ENCODE peak calls at places on chromosomes 11 and 22, in nine cellular contexts. R, X, S, E, I, B, L, C and O are unnamed samples.
A peak's percentile ranks its signal among the peaks of the same experiment; 100 is the strongest.

GRCh38 chr22:24112188-24112587 is 69.1 kb upstream of the SUSD2 start:
- DNase-seq in R (no peak), X (no peak), S (no peak), E (no peak), I (no peak), B (no peak), L (no peak), C (no peak), O (peak; percentile 4)

GRCh38 chr11:44224867-44225501 is 85.0 kb downstream of the ALX4 start:
- DNase-seq in R (no peak), X (no peak), S (no peak), E (no peak), I (no peak), B (no peak), L (no peak), C (no peak), O (no peak)

GRCh38 chr11:132318421-132319157 is 948.2 kb downstream of the NTM start:
- DNase-seq in R (no peak), X (peak; percentile 4), S (no peak), E (no peak), I (no peak), B (no peak), L (no peak), C (peak; percentile 79), O (peak; percentile 27)

GRCh38 chr22:23256986-23257888 is 76.9 kb downstream of the BCR start:
- DNase-seq in R (peak; percentile 74), X (peak; percentile 51), S (no peak), E (peak; percentile 74), I (peak; percentile 78), B (no peak), L (peak; percentile 83), C (no peak), O (peak; percentile 31)

GRCh38 chr22:25853501-25853900 is 111.5 kb downstream of the MYO18B start:
- DNase-seq in R (no peak), X (no peak), S (no peak), E (no peak), I (no peak), B (no peak), L (no peak), C (no peak), O (no peak)

GRCh38 chr11:61949169-61950034 is 749 bp upstream of the BEST1 start:
- DNase-seq in R (peak; percentile 83), X (peak; percentile 99), S (peak; percentile 88), E (peak; percentile 76), I (peak; percentile 80), B (peak; percentile 81), L (peak; percentile 88), C (peak; percentile 94), O (peak; percentile 74)

GRCh38 chr11:9680028-9680427 is 16.2 kb downstream of the SWAP70 start:
- DNase-seq in R (no peak), X (peak; percentile 5), S (no peak), E (no peak), I (no peak), B (no peak), L (no peak), C (peak; percentile 11), O (no peak)

GRCh38 chr11:28228196-28228595 is 120.0 kb downstream of the METTL15 start:
- DNase-seq in R (no peak), X (peak; percentile 43), S (no peak), E (no peak), I (no peak), B (no peak), L (no peak), C (no peak), O (peak; percentile 1)

GRCh38 chr22:39938509-39938908 is 21.7 kb upstream of the TMA7B start:
- DNase-seq in R (no peak), X (no peak), S (no peak), E (no peak), I (no peak), B (no peak), L (no peak), C (no peak), O (no peak)

GRCh38 chr11:32418836-32419235 is 16.5 kb downstream of the WT1 start:
- DNase-seq in R (no peak), X (no peak), S (no peak), E (no peak), I (no peak), B (no peak), L (no peak), C (no peak), O (no peak)

GRCh38 chr11:8913961-8914660 is 3.1 kb downstream of the AKIP1 start:
- DNase-seq in R (peak; percentile 25), X (peak; percentile 43), S (peak; percentile 78), E (no peak), I (peak; percentile 40), B (no peak), L (no peak), C (peak; percentile 36), O (peak; percentile 42)

GRCh38 chr11:59807047-59807446 is 3.5 kb downstream of the MRPL16 start:
- DNase-seq in R (no peak), X (no peak), S (no peak), E (no peak), I (no peak), B (no peak), L (no peak), C (no peak), O (no peak)

GRCh38 chr11:96341237-96342130 is 1.5 kb downstream of the MAML2 start:
- DNase-seq in R (peak; percentile 48), X (peak; percentile 70), S (peak; percentile 56), E (peak; percentile 43), I (peak; percentile 51), B (peak; percentile 83), L (peak; percentile 81), C (no peak), O (peak; percentile 26)

GRCh38 chr11:58788355-58789023 is 56.0 kb downstream of the GLYATL2 start:
- DNase-seq in R (peak; percentile 31), X (peak; percentile 38), S (peak; percentile 81), E (no peak), I (no peak), B (no peak), L (no peak), C (peak; percentile 27), O (peak; percentile 45)

GRCh38 chr22:19517171-19517500 is 7.1 kb downstream of the CLDN5 start:
- DNase-seq in R (no peak), X (no peak), S (no peak), E (no peak), I (no peak), B (no peak), L (no peak), C (no peak), O (no peak)

GRCh38 chr11:37687130-37687529 is 1089.1 kb upstream of the RAG2 start:
- DNase-seq in R (no peak), X (no peak), S (no peak), E (no peak), I (no peak), B (no peak), L (no peak), C (no peak), O (no peak)
- TF ChIP-seq CTCF in R (no peak), X (no peak), S (no peak), E (no peak), I (no peak), B (no peak), L (no peak), C (no peak), O (no peak)

GRCh38 chr11:4186464-4187054 is 92.0 kb downstream of the RRM1 start:
- DNase-seq in R (no peak), X (no peak), S (no peak), E (no peak), I (no peak), B (no peak), L (no peak), C (no peak), O (no peak)

GRCh38 chr11:4181780-4182721 is 87.5 kb downstream of the RRM1 start:
- DNase-seq in R (peak; percentile 30), X (peak; percentile 52), S (peak; percentile 77), E (no peak), I (peak; percentile 68), B (peak; percentile 77), L (no peak), C (peak; percentile 49), O (peak; percentile 50)

GRCh38 chr11:4185561-4185960 is 91.0 kb downstream of the RRM1 start:
- DNase-seq in R (no peak), X (no peak), S (no peak), E (no peak), I (no peak), B (no peak), L (no peak), C (no peak), O (no peak)

GRCh38 chr11:4183410-4184057 is 88.9 kb downstream of the RRM1 start:
- DNase-seq in R (no peak), X (no peak), S (no peak), E (no peak), I (no peak), B (no peak), L (no peak), C (no peak), O (no peak)

GRCh38 chr11:4184163-4184916 is 89.7 kb downstream of the RRM1 start:
- DNase-seq in R (no peak), X (peak; percentile 22), S (no peak), E (no peak), I (peak; percentile 56), B (no peak), L (no peak), C (no peak), O (no peak)
- H3K27ac ChIP-seq in R (no peak overlapping the region), X (no peak overlapping the region), S (no peak overlapping the region), E (no peak overlapping the region), I (no peak overlapping the region), B (no peak overlapping the region), L (no peak overlapping the region), C (no peak overlapping the region), O (no peak overlapping the region)

GRCh38 chr11:111566324-111566723 is 25.8 kb downstream of the LAYN start:
- DNase-seq in R (no peak), X (no peak), S (peak; percentile 45), E (no peak), I (no peak), B (no peak), L (no peak), C (no peak), O (no peak)
- TF ChIP-seq CTCF in R (no peak), X (no peak), S (peak; percentile 34), E (no peak), I (no peak), B (no peak), L (no peak), C (no peak), O (no peak)

GRCh38 chr11:75929706-75930105 is 114.7 kb downstream of the UVRAG start:
- DNase-seq in R (no peak), X (no peak), S (no peak), E (no peak), I (no peak), B (no peak), L (no peak), C (no peak), O (no peak)

GRCh38 chr11:75921808-75922207 is 106.8 kb downstream of the UVRAG start:
- DNase-seq in R (no peak), X (no peak), S (no peak), E (no peak), I (no peak), B (no peak), L (no peak), C (no peak), O (no peak)

GRCh38 chr11:75924966-75925784 is 110.2 kb downstream of the UVRAG start:
- DNase-seq in R (no peak), X (peak; percentile 63), S (no peak), E (no peak), I (peak; percentile 27), B (no peak), L (no peak), C (no peak), O (peak; percentile 16)

GRCh38 chr11:75920886-75921285 is 105.9 kb downstream of the UVRAG start:
- DNase-seq in R (no peak), X (no peak), S (no peak), E (no peak), I (no peak), B (no peak), L (no peak), C (no peak), O (no peak)

GRCh38 chr11:75925785-75926164 is 110.8 kb downstream of the UVRAG start:
- DNase-seq in R (no peak), X (no peak), S (no peak), E (no peak), I (no peak), B (no peak), L (no peak), C (no peak), O (no peak)
- H3K27ac ChIP-seq in R (no peak overlapping the region), X (no peak overlapping the region), S (no peak overlapping the region), E (no peak overlapping the region), I (no peak overlapping the region), B (no peak overlapping the region), L (no peak overlapping the region), C (no peak overlapping the region), O (no peak overlapping the region)